ENCODE peak calls at places on chromosomes 5 and 9, in ten cellular contexts. W is mesothelial cell of epicardium; S is EL; H is NCI-H187 treated with DMSO at 0.1 percent for 48 hours; I is stimulated activated CD8-positive, alpha-beta memory T cell treated with anti-CD3 and anti-CD28 coated beads, Interleukin-15, amount 100 ng/mL, for 1 hour; C is activated CD4-positive, alpha-beta T cell treated with anti-CD3 and anti-CD28 coated beads for 48 hours; L is NCI-H2081; P is A549; F is H7; B is GM12865. N is an unnamed sample.

GRCh38 chr5:124841829-124842712 is 95.6 kb upstream of the ZNF608 start:
- DNase-seq in S (peak; percentile 51), H (no peak), P (no peak), L (no peak), C (no peak), I (no peak), F (no peak), W (no peak), B (no peak), N (no peak)

GRCh38 chr5:95912029-95912428 is 49.6 kb downstream of the ELL2 start:
- DNase-seq in I (no peak), C (no peak), H (no peak), S (no peak), F (no peak), B (no peak), P (no peak), L (no peak), W (no peak), N (no peak)

GRCh38 chr5:77638204-77638762 is at the start of gene OTP:
- DNase-seq in W (no peak), B (no peak), F (no peak), I (no peak), H (no peak), P (no peak), L (no peak), S (no peak), C (no peak), N (no peak)

GRCh38 chr9:15873573-15874177 is 320.8 kb downstream of the CCDC171 start:
- DNase-seq in P (peak; percentile 58), C (no peak), F (peak; percentile 6), L (peak; percentile 61), H (no peak), W (no peak), B (peak; percentile 55), S (peak; percentile 61), I (no peak), N (no peak)

GRCh38 chr5:179154991-179155955 is 95.1 kb downstream of the ZNF354C start:
- DNase-seq in B (no peak), F (no peak), H (no peak), C (peak; percentile 17), I (no peak), S (no peak), L (no peak), W (no peak), P (no peak), N (no peak)

GRCh38 chr5:3564827-3565560 is 30.6 kb upstream of the IRX1 start:
- DNase-seq in W (no peak), P (no peak), C (no peak), I (no peak), F (no peak), H (no peak), B (no peak), S (no peak), L (no peak), N (no peak)

GRCh38 chr9:10242255-10242654 is 370.5 kb downstream of the PTPRD start:
- DNase-seq in C (no peak), B (no peak), W (no peak), L (no peak), S (no peak), F (no peak), H (no peak), I (no peak), P (no peak), N (no peak)

GRCh38 chr5:90408571-90409317 is 812 bp downstream of the CETN3 start:
- DNase-seq in P (no peak), L (no peak), C (no peak), S (peak; percentile 11), F (peak; percentile 12), W (no peak), I (no peak), H (no peak), B (peak; percentile 1), N (no peak)

GRCh38 chr9:115306860-115307259 is 188.9 kb upstream of the TNC start:
- DNase-seq in P (no peak), I (no peak), B (no peak), F (no peak), L (no peak), H (no peak), W (no peak), C (no peak), S (no peak), N (no peak)

GRCh38 chr9:96618209-96619108 is 1.2 kb downstream of the CDC14B start:
- DNase-seq in C (peak; percentile 29), P (peak; percentile 29), L (peak; percentile 3), S (peak; percentile 73), B (no peak), H (no peak), F (peak; percentile 72), W (peak; percentile 55), I (no peak), N (no peak)

GRCh38 chr5:9483779-9484178 is 62.1 kb downstream of the SEMA5A start:
- DNase-seq in L (no peak), S (peak; percentile 73), C (no peak), W (no peak), P (no peak), B (no peak), H (no peak), I (no peak), F (no peak), N (no peak)

GRCh38 chr9:20811872-20812271 is 127.8 kb downstream of the FOCAD start:
- DNase-seq in S (no peak), I (no peak), W (no peak), H (no peak), B (no peak), C (no peak), F (no peak), P (peak; percentile 10), L (no peak), N (no peak)

GRCh38 chr5:55123365-55123764 is 20.9 kb downstream of the GZMA start:
- DNase-seq in P (no peak), C (no peak), L (no peak), H (no peak), B (no peak), F (no peak), W (no peak), S (no peak), I (no peak), N (no peak)

GRCh38 chr9:117744856-117745389 is 40.7 kb downstream of the TLR4 start:
- DNase-seq in W (no peak), H (no peak), S (peak; percentile 15), B (peak; percentile 13), I (no peak), P (no peak), L (no peak), F (peak; percentile 44), C (no peak), N (no peak)